ENCODE peak calls at places on chromosome 17, in ten cellular contexts. H is stimulated activated CD4-positive, alpha-beta T cell treated with anti-CD3 and anti-CD28 coated beads, TNF-alpha, amount 100 ng/mL, for 48 hours; C is neural crest cell; E is kidney tubule cell; R is K562; D is OCI-LY7; P is NB4; S is stimulated activated CD8-positive, alpha-beta memory T cell treated with anti-CD3 and anti-CD28 coated beads, Interleukin-4, amount 100 ng/mL, for 4 hours; I is astrocyte of the cerebellum; W is GM12891. X is an unnamed sample.

GRCh38 chr17:57670769-57671545 is 74.1 kb downstream of the CCDC182 start:
- DNase-seq in H (no peak), C (no peak), E (no peak), R (no peak), D (no peak), P (no peak), S (no peak), I (no peak), W (no peak), X (peak)

GRCh38 chr17:3603119-3603869 is 5.9 kb downstream of the TRPV1 start:
- DNase-seq in H (no peak), C (no peak), E (peak), R (no peak), D (no peak), P (no peak), S (no peak), I (no peak), W (no peak), X (no peak)

GRCh38 chr17:29546085-29546484 is 20.8 kb downstream of the ABHD15 start:
- DNase-seq in H (no peak), C (no peak), E (no peak), R (peak), D (no peak), P (no peak), S (no peak), I (no peak), W (no peak), X (no peak)

GRCh38 chr17:45341389-45342158 is 24.8 kb upstream of the MAP3K14 start:
- DNase-seq in H (no peak), C (peak), E (peak), R (peak), D (no peak), P (peak), S (no peak), I (no peak), W (no peak), X (no peak)

GRCh38 chr17:27546624-27547300 is 84.2 kb upstream of the LGALS9 start:
- DNase-seq in H (no peak), C (no peak), E (no peak), R (no peak), D (no peak), P (no peak), S (no peak), I (no peak), W (peak), X (peak)

GRCh38 chr17:29358421-29358820 is 31.7 kb upstream of the TAOK1 start:
- DNase-seq in H (no peak), C (no peak), E (peak), R (no peak), D (no peak), P (no peak), S (no peak), I (no peak), W (no peak), X (no peak)

GRCh38 chr17:41618341-41619161 is 5.8 kb downstream of the KRT17 start:
- DNase-seq in H (no peak), C (no peak), E (peak), R (no peak), D (no peak), P (no peak), S (no peak), I (no peak), W (no peak), X (no peak)

GRCh38 chr17:49851387-49852291 is 3.8 kb upstream of the TAC4 start:
- DNase-seq in H (peak), C (peak), E (peak), R (peak), D (peak), P (peak), S (peak), I (peak), W (peak), X (peak)

GRCh38 chr17:29617481-29618271 is 5.0 kb downstream of the CORO6 start:
- DNase-seq in H (peak), C (peak), E (peak), R (peak), D (peak), P (peak), S (peak), I (no peak), W (peak), X (peak)

GRCh38 chr17:81330884-81331245 is 35.8 kb upstream of the SLC38A10 start:
- DNase-seq in H (no peak), C (no peak), E (no peak), R (no peak), D (no peak), P (no peak), S (no peak), I (no peak), W (no peak), X (no peak)

GRCh38 chr17:71432378-71433315 is 688.2 kb upstream of the SOX9 start:
- DNase-seq in H (no peak), C (no peak), E (no peak), R (no peak), D (no peak), P (no peak), S (no peak), I (no peak), W (no peak), X (no peak)

GRCh38 chr17:75400326-75400939 is 5.0 kb downstream of the GRB2 start:
- DNase-seq in H (no peak), C (no peak), E (peak), R (no peak), D (no peak), P (no peak), S (no peak), I (no peak), W (no peak), X (no peak)

GRCh38 chr17:1561420-1562177 is 993 bp downstream of the PITPNA start:
- DNase-seq in H (no peak), C (peak), E (peak), R (peak), D (peak), P (peak), S (no peak), I (no peak), W (peak), X (peak)

GRCh38 chr17:33142703-33143299 is 150.3 kb downstream of the ASIC2 start:
- DNase-seq in H (no peak), C (peak), E (peak), R (peak), D (peak), P (peak), S (no peak), I (no peak), W (no peak), X (peak)

GRCh38 chr17:79612468-79613194 is 1.8 kb upstream of the RBFOX3 start:
- DNase-seq in H (peak), C (peak), E (peak), R (peak), D (peak), P (peak), S (no peak), I (no peak), W (peak), X (peak)

GRCh38 chr17:63639125-63639524 is 16.9 kb downstream of the MAP3K3 start:
- DNase-seq in H (no peak), C (no peak), E (no peak), R (no peak), D (no peak), P (no peak), S (no peak), I (no peak), W (no peak), X (no peak)

GRCh38 chr17:58273453-58274104 is 7.2 kb downstream of the MPO start:
- DNase-seq in H (no peak), C (no peak), E (no peak), R (peak), D (no peak), P (peak), S (no peak), I (no peak), W (no peak), X (peak)

GRCh38 chr17:34361478-34362061 is 1.5 kb downstream of the CCL1 start:
- DNase-seq in H (peak), C (peak), E (peak), R (peak), D (peak), P (peak), S (no peak), I (peak), W (peak), X (peak)

X was measured in GM13977.